ENCODE peak calls at places on chromosomes 12 and 14, in five cellular contexts. G is thoracic aorta; F is stimulated activated CD4-positive, alpha-beta T cell treated with anti-CD3 and anti-CD28 coated beads, TNF-alpha, amount 100 ng/mL, for 48 hours; A is activated effector memory CD4-positive, alpha-beta T cell treated with Interleukin-2 at 50 U/mL for 16 hours; O is activated naive CD4-positive, alpha-beta T cell treated with anti-CD3 and anti-CD28 coated beads, Interleukin-2, amount 10 ng/mL, durations not matched to agents 7 days and 5 days. B is an unnamed sample.

GRCh38 chr12:123924539-123924938 is 48.1 kb downstream of the CCDC92 start:
- DNase-seq in O (no peak), G (no peak), A (no peak), F (no peak), B (no peak)

GRCh38 chr12:18430425-18431048 is 169.2 kb downstream of the PIK3C2G start:
- DNase-seq in O (no peak), G (no peak), A (no peak), F (no peak), B (peak)

GRCh38 chr12:16807731-16808130 is 201.8 kb upstream of the LMO3 start:
- DNase-seq in A (no peak), F (no peak), G (no peak), O (no peak), B (no peak)

GRCh38 chr12:11820476-11820875 is 171.0 kb downstream of the ETV6 start:
- DNase-seq in A (no peak), G (no peak), F (no peak), O (no peak), B (no peak)

GRCh38 chr12:75784591-75784990 is 247.0 kb downstream of the PHLDA1 start:
- DNase-seq in G (no peak), O (no peak), F (no peak), A (no peak), B (no peak)

GRCh38 chr14:95895720-95896119 is 19.1 kb downstream of the TUNAR start:
- DNase-seq in F (peak), G (no peak), A (no peak), O (peak), B (no peak)

GRCh38 chr14:21902561-21903199 is 229.1 kb upstream of the OR4E1 start:
- DNase-seq in A (peak), O (peak), F (no peak), G (no peak), B (no peak)

GRCh38 chr12:13101854-13102375 is 1.6 kb downstream of the GSG1 start:
- DNase-seq in O (no peak), F (no peak), A (peak), G (no peak), B (no peak)

GRCh38 chr14:51368721-51369163 is 128.7 kb downstream of the TMX1 start:
- DNase-seq in O (no peak), A (no peak), G (no peak), F (no peak), B (no peak)

GRCh38 chr12:82688035-82688501 is 1.4 kb downstream of the TMTC2 start:
- DNase-seq in F (no peak), G (no peak), A (no peak), O (no peak), B (no peak)

GRCh38 chr14:95222870-95223398 is 65.6 kb upstream of the DICER1 start:
- DNase-seq in A (no peak), F (no peak), G (no peak), O (no peak), B (no peak)

GRCh38 chr12:6336079-6336858 is 5.6 kb downstream of the TNFRSF1A start:
- DNase-seq in A (peak), O (peak), G (peak), F (peak), B (peak)

B was measured in kidney epithelial cell.